ENCODE peak calls at places on chromosomes 3 and 15, in seven cellular contexts. K is OCI-LY7, G is left ventricle myocardium inferior, V is HCT116, S is neural progenitor cell, H is aorta, O is body of pancreas. B is an unnamed sample. For H3K4me1, the result is how much of the 10 kb centered on the place peaks cover.

GRCh38 chr3:184284696-184285095 is 8.9 kb downstream of the ECE2 start:
- DNase-seq in K (peak), G (no peak), V (peak), S (peak), H (peak), O (peak), B (no peak)

GRCh38 chr3:75101329-75102147 is 487.1 kb upstream of the CNTN3 start:
- DNase-seq in K (no peak), G (no peak), V (no peak), S (peak), H (no peak), O (no peak), B (no peak)

GRCh38 chr3:170606675-170607074 is 20.8 kb upstream of the SLC7A14 start:
- DNase-seq in K (no peak), G (no peak), V (no peak), S (no peak), H (no peak), O (no peak), B (no peak)

GRCh38 chr3:56754753-56755365 is 46.9 kb downstream of the ARHGEF3 start:
- DNase-seq in K (peak), G (no peak), V (no peak), S (no peak), H (peak), O (no peak), B (no peak)

GRCh38 chr3:189340680-189341460 is 169.1 kb downstream of the TPRG1 start:
- DNase-seq in K (peak), G (no peak), V (peak), S (peak), H (no peak), O (no peak), B (no peak)

GRCh38 chr3:51891242-51892039 is 11.7 kb downstream of the IQCF1 start:
- DNase-seq in K (no peak), G (no peak), V (no peak), S (no peak), H (no peak), O (no peak), B (no peak)

GRCh38 chr3:99624536-99625236 is 13.7 kb upstream of the COL8A1 start:
- DNase-seq in K (no peak), G (no peak), V (no peak), S (no peak), H (no peak), O (no peak), B (no peak)

GRCh38 chr3:185330238-185330637 is 32.7 kb upstream of the MAP3K13 start:
- DNase-seq in K (no peak), G (no peak), V (no peak), S (no peak), H (no peak), O (no peak), B (no peak)

GRCh38 chr3:99515-99914 is 97.0 kb upstream of the CHL1 start:
- DNase-seq in K (no peak), G (no peak), V (no peak), S (no peak), H (no peak), O (no peak), B (no peak)

GRCh38 chr3:52366527-52366926 is 50.4 kb downstream of the DNAH1 start:
- DNase-seq in K (no peak), G (no peak), V (no peak), S (no peak), H (no peak), O (no peak), B (no peak)

GRCh38 chr3:23971684-23972083 is 26.6 kb downstream of the NR1D2 start:
- DNase-seq in K (no peak), G (no peak), V (no peak), S (no peak), H (no peak), O (no peak), B (no peak)

GRCh38 chr15:98547741-98548166 is 100.6 kb upstream of the IGF1R start:
- DNase-seq in K (no peak), G (no peak), V (no peak), S (peak), H (no peak), O (no peak), B (no peak)

GRCh38 chr15:58038426-58039106 is 26.9 kb downstream of the ALDH1A2 start:
- DNase-seq in K (no peak), G (no peak), V (no peak), S (no peak), H (no peak), O (no peak), B (no peak)

GRCh38 chr3:99355465-99355864 is 282.9 kb upstream of the COL8A1 start:
- DNase-seq in K (no peak), G (no peak), V (no peak), S (no peak), H (no peak), O (no peak), B (no peak)

GRCh38 chr3:13222891-13223573 is 149.8 kb upstream of the IQSEC1 start:
- DNase-seq in K (no peak), G (no peak), V (no peak), S (no peak), H (no peak), O (no peak), B (no peak)
- H3K4me1 ChIP-seq in K (under half), G (under half), V (under half), S (under half), H (under half), O (under half), B (under half)

GRCh38 chr15:31357148-31357547 is 30.5 kb downstream of the KLF13 start:
- DNase-seq in K (peak), G (no peak), V (no peak), S (no peak), H (no peak), O (no peak), B (peak)
- H3K4me1 ChIP-seq in K (half or more), G (half or more), V (under half), S (under half), H (under half), O (half or more), B (half or more)

DNA sequence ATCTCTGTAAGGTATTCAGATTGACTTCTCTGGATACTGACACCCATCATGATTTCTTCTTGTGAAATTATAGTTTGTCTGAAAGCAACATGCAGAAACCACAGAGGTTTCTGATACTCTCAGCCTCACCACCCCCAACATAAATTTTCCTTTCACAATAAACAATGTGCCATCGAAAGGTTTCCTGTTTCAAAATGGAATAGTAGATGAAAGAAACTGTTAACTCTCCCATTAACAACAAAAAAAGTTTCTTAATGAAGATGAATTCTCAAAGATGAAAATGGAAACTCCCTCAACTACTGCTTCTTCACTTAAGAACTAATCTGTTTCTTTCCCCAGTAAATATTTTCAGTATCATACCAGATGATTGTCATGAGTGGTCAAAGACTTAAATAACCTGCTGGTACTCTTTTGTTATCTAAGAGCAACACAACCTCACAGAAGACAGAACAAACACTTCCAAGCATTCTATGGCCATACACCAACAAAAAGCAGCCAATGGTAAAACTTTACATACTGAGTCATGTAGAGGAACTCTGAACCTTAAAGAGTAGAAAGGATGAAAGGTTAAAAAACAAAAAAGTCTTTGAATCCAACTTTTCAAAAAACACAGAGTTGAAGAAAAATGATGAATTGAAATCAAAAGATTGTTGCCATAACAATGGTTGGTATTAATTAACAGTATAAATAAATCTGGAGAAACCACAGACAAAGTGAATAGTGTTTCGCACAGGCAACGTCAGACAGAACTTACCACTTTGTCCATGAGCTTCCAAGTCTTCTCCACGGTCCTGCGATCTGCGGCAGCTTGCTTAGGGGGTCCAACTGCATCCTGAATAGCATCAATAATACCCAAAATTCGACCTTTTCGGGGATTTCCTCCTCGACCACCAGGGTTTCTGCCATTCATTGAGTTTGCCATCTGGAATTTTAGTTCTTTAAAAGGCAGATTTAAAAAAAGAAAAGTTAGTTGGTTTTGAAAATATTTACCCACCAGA is 1.9 kb downstream of the CBLB start:
- DNase-seq in K (peak), G (no peak), V (no peak), S (peak), H (no peak), O (no peak), B (no peak)
- H3K4me1 ChIP-seq in K (half or more), G (half or more), V (under half), S (half or more), H (under half), O (under half), B (under half)

DNA sequence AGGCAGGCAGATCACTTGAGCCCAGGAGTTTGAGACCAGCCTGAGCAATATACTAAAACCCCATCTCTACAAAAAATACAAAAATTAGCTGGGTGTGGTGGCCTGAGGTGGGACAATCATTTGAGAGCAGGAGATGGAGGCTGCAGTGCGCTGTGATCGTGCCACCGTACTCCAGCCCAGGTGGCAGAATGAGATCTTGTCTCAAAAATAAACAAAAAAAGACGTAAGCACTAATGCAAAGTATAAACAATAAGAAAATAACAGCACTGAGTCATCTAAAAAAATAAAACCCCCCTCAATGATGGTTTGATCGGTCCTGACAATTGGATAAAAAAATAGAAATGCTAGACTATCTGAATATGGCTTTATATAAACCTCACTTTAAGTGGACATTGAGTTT is 3.6 kb downstream of the PPP1R2 start:
- DNase-seq in K (no peak), G (no peak), V (no peak), S (no peak), H (no peak), O (no peak), B (no peak)
- H3K4me1 ChIP-seq in K (half or more), G (half or more), V (under half), S (under half), H (under half), O (under half), B (under half)

DNA sequence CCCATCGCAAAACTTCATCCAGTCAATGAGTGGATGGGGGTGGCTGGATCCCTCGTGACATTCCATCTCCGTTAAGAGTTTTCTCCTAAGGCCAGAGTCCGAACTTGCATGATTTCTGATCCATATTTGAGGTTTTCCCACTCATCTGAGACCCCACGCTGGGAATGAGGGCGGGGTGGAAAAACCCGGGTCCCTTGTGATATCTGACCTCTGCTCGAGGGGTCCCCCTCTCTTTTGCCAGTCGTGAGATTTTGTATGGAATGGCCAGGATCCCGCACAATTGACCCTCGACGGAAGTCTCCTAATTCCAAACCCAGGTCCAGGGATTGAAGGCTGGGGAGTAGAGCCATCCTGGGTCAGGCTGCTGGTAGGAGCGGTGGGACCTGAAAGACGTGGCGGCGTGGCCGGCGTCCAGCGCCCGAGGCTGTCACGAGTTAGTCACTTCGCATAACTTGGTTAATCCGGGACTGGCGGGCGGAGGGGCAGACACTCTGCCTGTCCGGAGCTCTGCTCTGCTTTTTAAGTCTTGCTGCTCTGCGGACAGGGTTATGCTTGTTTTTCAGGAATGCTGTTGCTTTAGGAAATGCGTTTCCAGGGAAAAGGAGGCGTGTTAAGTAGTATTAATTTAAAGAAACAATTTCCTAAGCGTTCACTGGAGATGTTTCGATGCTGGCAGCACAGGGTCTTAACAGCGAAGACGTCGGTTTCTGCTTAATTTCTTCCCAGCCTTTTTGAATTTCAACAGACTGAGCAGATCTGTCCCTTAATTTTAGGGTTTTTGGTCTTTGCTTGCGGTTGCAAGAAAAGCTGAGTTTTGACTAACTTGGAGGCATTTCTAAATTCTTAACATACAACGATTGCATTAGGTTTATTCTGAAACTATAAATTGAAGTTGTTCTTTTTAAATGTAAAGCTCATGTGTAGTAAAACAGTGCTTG is 69.7 kb upstream of the LRRFIP2 start:
- DNase-seq in K (peak), G (peak), V (peak), S (peak), H (peak), O (peak), B (peak)
- H3K4me1 ChIP-seq in K (under half), G (half or more), V (under half), S (under half), H (under half), O (half or more), B (under half)

DNA sequence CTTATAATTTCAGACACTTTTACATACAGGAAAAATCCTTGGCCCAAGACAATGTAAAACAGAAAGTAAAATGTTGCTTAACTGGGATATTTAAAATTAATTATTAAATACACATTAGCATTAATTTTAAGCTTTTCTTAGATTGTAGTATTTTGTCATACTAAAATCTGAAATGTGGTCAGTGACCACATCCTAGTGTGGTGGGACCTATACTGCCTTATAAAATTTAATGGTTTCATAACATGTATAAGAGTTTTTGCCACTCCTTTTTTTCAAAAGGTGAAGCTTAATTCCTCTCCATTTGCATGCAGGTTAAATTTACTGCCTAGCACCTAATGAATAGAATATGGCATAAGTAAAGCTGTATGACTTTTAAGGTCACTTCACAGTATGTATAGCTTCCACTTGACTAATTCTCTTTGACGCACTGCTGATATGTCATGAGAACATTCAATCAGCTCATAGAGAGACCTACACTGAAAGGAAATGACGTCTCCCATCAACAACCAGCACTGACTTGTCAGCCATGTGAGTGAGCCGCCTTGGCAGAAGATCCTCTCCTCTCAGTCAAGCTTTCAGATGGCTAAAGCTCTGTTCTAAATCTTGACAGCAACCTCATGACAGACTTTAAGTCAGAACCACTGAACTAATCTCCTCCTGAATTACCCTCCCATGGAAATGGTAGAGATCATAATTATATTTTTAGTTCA is 847.8 kb downstream of the SI start:
- DNase-seq in K (no peak), G (no peak), V (no peak), S (no peak), H (no peak), O (no peak), B (no peak)
- H3K4me1 ChIP-seq in K (under half), G (under half), V (under half), S (under half), H (under half), O (under half), B (under half)

GRCh38 chr3:114887806-114888205 is 259.3 kb downstream of the ZBTB20 start:
- DNase-seq in K (no peak), G (no peak), V (no peak), S (no peak), H (no peak), O (no peak), B (no peak)
- H3K4me1 ChIP-seq in K (under half), G (under half), V (under half), S (under half), H (under half), O (under half), B (under half)

DNA sequence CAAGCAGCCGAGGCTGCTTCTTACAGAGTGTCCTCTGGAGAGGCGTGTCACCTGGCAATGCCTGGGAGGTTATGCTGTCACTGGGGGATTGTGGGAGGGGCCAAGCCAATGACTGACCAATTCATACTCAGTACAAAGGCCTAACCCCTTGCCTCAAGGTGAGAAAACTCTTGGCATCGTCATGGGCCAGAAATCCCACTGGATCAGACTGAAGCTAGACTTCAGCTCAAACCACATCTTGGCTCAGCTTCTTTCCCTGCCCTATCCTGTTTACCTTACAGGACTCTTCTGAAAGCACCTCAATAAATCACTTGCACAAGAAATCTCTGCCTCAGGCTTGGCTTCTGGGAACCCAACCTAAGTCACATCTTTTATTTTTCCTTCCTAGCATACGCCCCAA is 9.5 kb downstream of the ANAPC13 start:
- DNase-seq in K (no peak), G (no peak), V (no peak), S (no peak), H (no peak), O (no peak), B (no peak)
- H3K4me1 ChIP-seq in K (under half), G (half or more), V (under half), S (under half), H (under half), O (under half), B (under half)

B was measured in SJSA1.